ENCODE peak calls at places on chromosomes 4 and X, in six cellular contexts. V, C, A, O, H and Z are unnamed samples. For H3K36me3, the result is how much of the 10 kb centered on the place peaks cover.

GRCh38 chr4:53196872-53197759 is 168.7 kb downstream of the SCFD2 start:
- DNase-seq in A (peak), H (no peak), O (no peak), V (no peak), C (no peak), Z (peak)

GRCh38 chr4:123449780-123450179 is 53.2 kb downstream of the SPRY1 start:
- DNase-seq in O (no peak), C (no peak), A (no peak), V (no peak), H (no peak), Z (peak)

GRCh38 chrX:31139966-31140365 is 68.1 kb upstream of the FTHL17 start:
- DNase-seq in O (no peak), C (no peak), A (no peak), V (no peak), H (no peak), Z (no peak)

GRCh38 chr4:123783091-123783765 is 386.6 kb downstream of the SPRY1 start:
- DNase-seq in O (no peak), V (no peak), H (no peak), C (no peak), A (no peak), Z (no peak)

GRCh38 chr4:151173751-151174325 is 74.4 kb downstream of the RPS3A start:
- DNase-seq in A (no peak), O (no peak), H (no peak), C (no peak), V (no peak), Z (peak)

GRCh38 chr4:42865572-42866189 is 26.8 kb upstream of the GRXCR1 start:
- DNase-seq in V (no peak), O (no peak), C (peak), H (peak), A (peak), Z (peak)

GRCh38 chr4:72366601-72367000 is 202.4 kb downstream of the ADAMTS3 start:
- DNase-seq in V (no peak), H (no peak), O (no peak), C (no peak), A (no peak), Z (no peak)

GRCh38 chr4:141240671-141241070 is 20.0 kb downstream of the ZNF330 start:
- DNase-seq in H (no peak), O (no peak), C (no peak), V (no peak), A (no peak), Z (no peak)

GRCh38 chr4:683982-684571 is 4.9 kb downstream of the SLC49A3 start:
- DNase-seq in A (peak), V (peak), H (peak), C (peak), O (peak), Z (peak)

GRCh38 chrX:30957753-30958152 is 68.7 kb upstream of the TAB3 start:
- DNase-seq in C (peak), H (peak), V (no peak), O (peak), A (no peak), Z (peak)

GRCh38 chr4:77308843-77309242 is 151.8 kb downstream of the CCNG2 start:
- DNase-seq in H (no peak), O (no peak), C (no peak), A (peak), V (no peak), Z (peak)

GRCh38 chr4:152633118-152633517 is 46.7 kb downstream of the TMEM154 start:
- DNase-seq in C (no peak), H (no peak), V (no peak), A (no peak), O (no peak), Z (no peak)

GRCh38 chrX:1323315-1323714 is 13.3 kb upstream of the IL3RA start:
- DNase-seq in V (no peak), C (peak), O (peak), A (peak), H (peak), Z (no peak)

GRCh38 chrX:135931644-135932487 is 38.4 kb downstream of the SAGE1 start:
- DNase-seq in A (peak), V (no peak), C (peak), O (peak), H (peak), Z (peak)

GRCh38 chr4:156686120-156686519 is 285.5 kb downstream of the PDGFC start:
- DNase-seq in A (no peak), V (no peak), O (no peak), H (no peak), C (no peak), Z (peak)

GRCh38 chr4:180557348-180557747 is 1685.9 kb upstream of the TENM3 start:
- DNase-seq in C (no peak), A (no peak), H (no peak), O (no peak), V (no peak), Z (no peak)

GRCh38 chr4:28241021-28241420 is 1380.4 kb downstream of the STIM2 start:
- DNase-seq in O (no peak), V (no peak), C (no peak), H (no peak), A (no peak), Z (no peak)

GRCh38 chr4:20629180-20630115 is 70.8 kb upstream of the PACRGL start:
- DNase-seq in A (no peak), O (no peak), C (no peak), V (no peak), H (no peak), Z (no peak)

GRCh38 chr4:20276848-20277247 is 25.1 kb downstream of the SLIT2 start:
- DNase-seq in V (no peak), A (peak), H (no peak), C (no peak), O (no peak), Z (no peak)

GRCh38 chrX:149151805-149152757 is 353.0 kb downstream of the IDS start:
- DNase-seq in C (no peak), H (no peak), O (no peak), V (no peak), A (no peak), Z (no peak)

DNA sequence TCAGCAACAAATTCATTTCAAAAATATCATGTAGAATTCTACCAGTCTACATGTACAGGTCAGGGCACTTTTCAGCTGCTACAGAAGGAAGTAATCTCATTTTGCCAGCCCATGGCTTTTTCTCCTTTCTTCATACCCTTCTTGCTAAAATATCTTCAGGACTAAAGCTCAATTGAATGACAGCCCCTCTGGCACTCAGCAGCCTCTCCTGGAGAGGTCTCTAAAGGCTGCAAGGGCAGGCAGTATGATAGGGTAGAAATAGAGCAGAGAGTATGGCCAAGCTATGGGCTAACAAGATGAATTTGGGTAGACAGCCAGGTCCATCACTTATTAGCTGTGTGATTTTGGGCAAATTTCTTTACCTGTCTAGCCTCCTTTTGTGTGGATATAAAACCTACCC is 224.6 kb upstream of the RPL34 start:
- DNase-seq in H (no peak), O (no peak), C (no peak), A (no peak), V (no peak), Z (no peak)
- TF ChIP-seq CTCF in H (no peak), O (no peak), C (no peak), A (no peak), V (no peak), Z (no peak)

DNA sequence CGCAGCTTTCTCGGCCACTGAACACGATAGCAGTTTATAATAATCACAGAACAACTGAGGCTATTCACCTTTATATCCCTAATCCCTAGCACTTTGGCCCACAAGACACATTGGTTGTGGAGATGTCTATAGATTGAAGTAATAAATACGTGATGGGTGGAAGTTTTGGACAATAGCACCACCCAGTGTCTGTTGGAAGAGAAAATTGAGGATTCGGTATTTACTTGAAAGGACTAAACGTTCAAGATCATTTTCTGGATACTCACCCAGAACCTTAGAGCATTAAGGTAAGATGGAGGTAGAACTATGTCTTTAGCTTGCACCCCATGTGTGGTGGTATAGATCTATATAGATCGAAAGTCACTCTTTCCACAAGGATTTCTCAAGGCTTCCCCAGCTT is 792 bp upstream of the TMSB15A start:
- DNase-seq in O (no peak), H (no peak), A (peak), V (no peak), C (no peak), Z (peak)
- H3K4me3 ChIP-seq in O (no peak), H (no peak), A (no peak), V (no peak), C (no peak), Z (no peak)

GRCh38 chr4:17985832-17986231 is 35.7 kb downstream of the LCORL start:
- DNase-seq in A (no peak), H (no peak), C (no peak), V (no peak), O (no peak), Z (no peak)
- H3K36me3 ChIP-seq in A (under half), H (under half), C (under half), V (under half), O (under half), Z (under half)

GRCh38 chrX:47361538-47362511 is 8.6 kb upstream of the ZNF157 start:
- DNase-seq in C (peak), V (peak), O (peak), H (peak), A (peak), Z (peak)

GRCh38 chrX:47360423-47361179 is 9.8 kb upstream of the ZNF157 start:
- DNase-seq in A (no peak), V (no peak), O (no peak), C (no peak), H (no peak), Z (no peak)

GRCh38 chrX:47370278-47370677 is at the start of gene ZNF157:
- DNase-seq in O (no peak), H (no peak), V (no peak), C (no peak), A (no peak), Z (no peak)

GRCh38 chrX:47366051-47366722 is 4.2 kb upstream of the ZNF157 start:
- DNase-seq in O (peak), A (peak), C (peak), V (peak), H (peak), Z (peak)
- TF ChIP-seq CTCF in O (no peak), A (no peak), C (no peak), V (no peak), H (no peak), Z (peak)

GRCh38 chrX:53280316-53280702 is 1.1 kb downstream of the IQSEC2 start:
- DNase-seq in V (no peak), O (no peak), A (no peak), H (no peak), C (no peak), Z (no peak)
- H3K4me3 ChIP-seq in V (peak), O (no peak), A (no peak), H (no peak), C (peak), Z (no peak)

DNA sequence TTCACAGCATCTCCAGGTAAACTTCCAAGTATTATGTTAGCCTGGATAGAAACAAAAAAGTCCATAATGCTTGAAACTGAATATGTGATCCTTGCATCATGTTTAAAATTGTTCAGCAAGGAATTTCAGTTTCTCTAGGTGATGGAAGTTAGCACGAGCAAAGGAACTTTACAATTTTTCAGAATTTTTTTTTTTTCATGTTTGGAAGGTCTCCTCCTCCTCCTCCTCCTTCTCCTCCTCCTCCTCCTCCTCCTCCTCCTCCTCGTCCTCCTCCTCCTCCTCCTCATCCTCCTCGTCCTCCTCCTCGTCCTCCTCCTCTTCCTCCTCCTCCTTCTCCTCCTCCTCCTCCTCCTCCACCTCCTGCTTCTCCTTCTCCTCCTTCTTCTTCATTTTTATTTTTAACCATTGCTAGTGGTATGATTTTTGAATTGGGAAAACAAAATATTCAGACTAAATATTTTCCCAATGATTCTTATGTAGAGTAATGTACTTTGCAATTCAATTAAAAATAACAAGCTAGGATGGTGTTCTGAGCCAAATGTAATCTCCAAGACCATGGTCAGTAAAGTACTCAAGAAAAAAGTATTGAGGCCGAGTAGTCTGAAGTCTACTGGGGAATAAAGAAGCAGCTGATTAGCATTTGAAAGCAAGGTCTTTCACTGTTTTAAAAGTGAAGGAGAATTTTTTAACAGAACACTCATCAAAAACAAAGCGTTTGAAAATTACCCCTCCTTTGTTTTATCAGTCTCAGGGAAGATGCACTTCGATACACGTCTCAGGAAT is 420.9 kb upstream of the ATOH1 start:
- DNase-seq in O (no peak), V (no peak), C (no peak), A (no peak), H (no peak), Z (no peak)
- H3K36me3 ChIP-seq in O (under half), V (under half), C (under half), A (under half), H (under half), Z (under half)

GRCh38 chr4:23932935-23933334 is 43.1 kb upstream of the PPARGC1A start:
- DNase-seq in O (no peak), V (no peak), H (no peak), C (no peak), A (peak), Z (no peak)
- TF ChIP-seq CTCF in O (no peak), V (peak), H (no peak), C (no peak), A (peak), Z (peak)

GRCh38 chr4:75786938-75787337 is 62.6 kb downstream of the USO1 start:
- DNase-seq in V (no peak), H (no peak), A (no peak), C (no peak), O (no peak), Z (no peak)
- H3K4me3 ChIP-seq in V (no peak), H (no peak), A (no peak), C (no peak), O (no peak), Z (no peak)